ENCODE peak calls at places on chromosome 2, in four cellular contexts. S is CD8-positive, alpha-beta memory T cell; Y is right cardiac atrium; L is cardiac muscle cell. O is an unnamed sample.

GRCh38 chr2:60453301-60453700 is 100.2 kb downstream of the BCL11A start:
- DNase-seq in L (no peak), S (no peak), Y (no peak), O (no peak)

GRCh38 chr2:159187095-159187494 is 99.4 kb downstream of the WDSUB1 start:
- DNase-seq in L (peak; percentile 18), S (no peak), Y (no peak), O (no peak)

GRCh38 chr2:98730053-98730850 is 680 bp downstream of the MGAT4A start:
- DNase-seq in L (no peak), Y (peak; percentile 76), S (peak; percentile 71), O (peak; percentile 74)

GRCh38 chr2:148519013-148519412 is 125.5 kb upstream of the EPC2 start:
- DNase-seq in S (no peak), L (no peak), Y (no peak), O (no peak)

GRCh38 chr2:112889976-112890375 is 21.0 kb upstream of the IL37 start:
- DNase-seq in Y (no peak), L (no peak), S (no peak), O (no peak)

GRCh38 chr2:222907048-222907447 is 46.2 kb downstream of the ACSL3 start:
- DNase-seq in L (no peak), Y (no peak), S (no peak), O (no peak)

GRCh38 chr2:8860239-8860638 is 22.8 kb upstream of the KIDINS220 start:
- DNase-seq in S (no peak), Y (no peak), L (no peak), O (no peak)

GRCh38 chr2:10305254-10305635 is 2.5 kb downstream of the HPCAL1 start:
- DNase-seq in S (peak; percentile 74), Y (no peak), L (no peak), O (no peak)

GRCh38 chr2:65228249-65228750 is 669 bp downstream of the ACTR2 start:
- DNase-seq in Y (no peak), L (peak; percentile 49), S (no peak), O (no peak)

GRCh38 chr2:196076778-196077568 is 8.3 kb upstream of the DNAH7 start:
- DNase-seq in S (no peak), L (no peak), Y (no peak), O (no peak)

GRCh38 chr2:8653485-8653884 is 28.4 kb upstream of the ID2 start:
- DNase-seq in L (no peak), Y (no peak), S (no peak), O (peak; percentile 5)

GRCh38 chr2:24873619-24874018 is 46.4 kb downstream of the ADCY3 start:
- DNase-seq in L (peak; percentile 30), S (no peak), Y (peak; percentile 83), O (no peak)

GRCh38 chr2:227891673-227892072 is 20.2 kb downstream of the DAW1 start:
- DNase-seq in Y (no peak), S (no peak), L (no peak), O (no peak)

GRCh38 chr2:23596316-23596885 is 211.4 kb downstream of the KLHL29 start:
- DNase-seq in Y (no peak), L (peak; percentile 4), S (no peak), O (no peak)

GRCh38 chr2:144645055-144645778 is 125.3 kb upstream of the ZEB2 start:
- DNase-seq in L (no peak), S (no peak), Y (no peak), O (no peak)

GRCh38 chr2:201254331-201254730 is 6.0 kb upstream of the CASP8 start:
- DNase-seq in L (peak; percentile 86), Y (no peak), S (no peak), O (no peak)
- H3K27ac ChIP-seq in L (no peak overlapping the region), Y (no peak overlapping the region), S (peak overlapping the region; percentile 24), O (no peak overlapping the region)

GRCh38 chr2:7007846-7008741 is 90.9 kb downstream of the RNF144A start:
- DNase-seq in Y (peak; percentile 94), L (peak; percentile 98), S (no peak), O (peak; percentile 86)
- H3K4me3 ChIP-seq in Y (no peak overlapping the region), L (no peak overlapping the region), S (no peak overlapping the region), O (no peak overlapping the region)

GRCh38 chr2:117983040-117983439 is 30.8 kb downstream of the CCDC93 start:
- DNase-seq in L (peak; percentile 43), Y (no peak), S (no peak), O (no peak)

GRCh38 chr2:117980381-117980780 is 33.5 kb downstream of the CCDC93 start:
- DNase-seq in Y (no peak), L (peak; percentile 56), S (no peak), O (no peak)

GRCh38 chr2:117980783-117981676 is 32.8 kb downstream of the CCDC93 start:
- DNase-seq in S (no peak), Y (no peak), L (peak; percentile 90), O (no peak)

GRCh38 chr2:117982376-117983033 is 31.4 kb downstream of the CCDC93 start:
- DNase-seq in S (no peak), L (peak; percentile 12), Y (no peak), O (no peak)

DNA sequence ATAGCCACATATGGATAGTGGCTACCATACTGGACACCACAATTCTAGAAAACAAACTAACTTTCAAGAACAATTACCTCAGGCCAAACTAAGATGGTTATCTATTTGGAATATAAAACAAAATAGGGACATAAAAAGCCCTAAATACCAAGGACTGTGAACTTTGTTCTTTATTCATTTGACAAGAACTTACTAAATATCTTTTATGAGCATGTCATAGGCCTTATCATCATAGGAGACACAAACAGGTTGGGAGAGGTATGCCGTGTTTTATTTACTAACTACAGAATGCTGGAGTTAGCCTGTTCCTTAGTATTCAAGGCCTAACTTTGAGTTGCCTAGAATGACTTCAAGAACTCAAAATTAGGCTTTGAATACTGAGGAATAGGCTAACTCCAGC is 32.1 kb downstream of the CCDC93 start:
- DNase-seq in L (no peak), S (no peak), Y (no peak), O (no peak)
- H3K27ac ChIP-seq in L (no peak overlapping the region), S (no peak overlapping the region), Y (no peak overlapping the region), O (no peak overlapping the region)

GRCh38 chr2:232541961-232542714 is 2.6 kb downstream of the CHRNG start:
- DNase-seq in Y (no peak), L (no peak), S (no peak), O (no peak)

GRCh38 chr2:232541195-232541960 is 1.9 kb downstream of the CHRNG start:
- DNase-seq in L (no peak), S (no peak), Y (no peak), O (no peak)

GRCh38 chr2:232539298-232540231 is at the start of gene CHRNG:
- DNase-seq in S (no peak), Y (no peak), L (no peak), O (no peak)

GRCh38 chr2:232538671-232539070 is 821 bp upstream of the CHRNG start:
- DNase-seq in Y (no peak), L (no peak), S (no peak), O (no peak)

DNA sequence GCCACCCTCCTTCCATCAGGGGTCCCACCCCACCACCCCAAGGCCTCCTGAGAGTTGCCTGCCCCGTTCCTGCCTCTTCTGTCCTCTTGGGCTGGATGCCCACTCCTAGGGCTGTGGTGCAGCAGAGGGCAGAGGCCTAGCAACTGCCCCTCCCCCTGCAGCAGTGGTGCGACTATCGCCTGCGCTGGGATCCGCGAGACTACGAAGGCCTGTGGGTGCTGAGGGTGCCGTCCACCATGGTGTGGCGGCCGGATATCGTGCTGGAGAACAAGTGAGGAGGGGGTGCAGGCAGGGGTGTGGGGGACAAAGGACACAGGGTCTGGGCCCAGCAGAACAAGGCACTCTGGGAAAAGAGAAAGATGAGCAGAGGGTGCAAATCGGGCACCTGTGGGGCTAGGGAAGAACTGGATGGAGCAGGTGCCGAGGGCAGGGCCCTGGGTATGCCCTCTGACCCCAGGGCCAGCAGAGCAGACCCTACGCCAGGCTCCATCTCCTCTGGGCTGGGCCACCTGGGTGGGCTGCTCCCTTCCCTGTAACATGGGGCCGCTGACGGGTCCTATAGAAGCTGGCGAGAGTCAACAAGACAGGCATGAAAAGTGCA is 1.0 kb downstream of the CHRNG start:
- DNase-seq in S (no peak), Y (peak; percentile 36), L (no peak), O (no peak)
- H3K4me3 ChIP-seq in S (no peak overlapping the region), Y (no peak overlapping the region), L (no peak overlapping the region), O (no peak overlapping the region)

DNA sequence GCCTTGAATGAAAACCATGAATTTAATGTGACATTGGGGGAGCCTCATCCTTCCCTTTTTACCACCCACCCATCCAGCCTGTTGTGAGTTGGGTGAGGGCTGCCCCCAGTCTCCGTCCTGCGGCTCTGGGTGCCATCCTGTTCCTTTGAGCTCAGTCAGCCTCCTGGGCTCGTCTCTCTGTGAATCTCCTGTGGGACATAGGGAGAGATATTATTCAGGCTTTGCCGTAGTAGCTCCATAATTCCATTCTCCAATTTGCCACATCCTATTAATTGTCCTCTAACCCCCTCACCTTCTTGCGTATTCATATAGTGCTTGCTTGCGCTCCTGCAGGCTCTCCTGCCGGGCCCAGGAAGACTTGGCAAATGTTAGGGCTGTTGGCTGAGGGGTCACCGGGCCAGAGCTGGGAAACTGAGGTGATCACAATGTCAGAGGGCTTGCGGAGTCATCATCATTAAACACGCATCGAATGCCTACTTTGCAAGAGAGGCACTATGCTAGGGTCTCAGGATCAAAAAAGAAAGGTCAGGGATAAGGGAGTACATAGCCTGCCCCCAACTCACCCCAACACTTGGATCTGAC is 709 bp upstream of the DQX1 start:
- DNase-seq in S (no peak), L (no peak), Y (no peak), O (no peak)
- H3K27ac ChIP-seq in S (no peak overlapping the region), L (no peak overlapping the region), Y (no peak overlapping the region), O (no peak overlapping the region)

DNA sequence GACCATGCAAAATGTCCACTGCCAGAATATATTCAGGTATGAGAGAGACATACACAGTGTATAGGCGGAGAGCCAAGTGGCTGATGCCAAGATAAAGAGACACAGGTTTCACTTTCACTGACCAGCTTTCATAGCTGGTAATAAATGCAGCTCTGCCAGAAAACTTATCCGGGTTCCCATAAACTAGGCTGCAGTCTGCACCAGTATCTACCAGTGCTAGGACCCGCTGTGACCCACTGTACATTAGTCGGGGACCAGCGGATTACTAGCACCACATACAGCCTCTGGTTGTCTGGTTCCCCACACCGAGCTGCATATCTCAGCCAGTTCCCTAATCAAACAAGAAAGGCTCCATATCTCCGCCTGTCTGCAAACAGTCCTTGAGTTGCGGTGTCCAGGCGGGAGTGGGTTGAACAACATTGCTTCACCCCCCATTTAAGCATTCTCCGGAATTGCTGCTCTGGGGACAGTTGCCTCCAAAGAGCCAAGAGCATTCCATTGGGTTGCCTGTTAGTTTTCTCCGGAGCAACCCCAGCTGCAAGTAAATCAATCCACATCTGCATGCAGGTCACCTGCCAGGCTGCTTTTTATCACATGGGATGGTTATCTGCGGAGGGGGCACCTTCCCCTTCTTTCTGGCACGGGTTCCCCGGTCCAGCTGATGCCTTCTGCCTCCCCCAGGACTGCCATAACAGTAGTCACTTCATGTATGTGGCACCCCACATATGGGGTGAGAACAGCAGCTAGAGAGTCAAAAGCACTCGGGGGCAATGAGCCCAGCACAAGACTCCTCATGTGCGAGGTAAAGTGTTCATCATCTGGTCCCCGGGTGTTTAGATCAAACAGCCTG is 18.0 kb upstream of the KLHL23 start:
- DNase-seq in Y (no peak), S (no peak), L (peak; percentile 52), O (no peak)
- H3K4me3 ChIP-seq in Y (no peak overlapping the region), S (no peak overlapping the region), L (no peak overlapping the region), O (peak overlapping the region; percentile 2)

DNA sequence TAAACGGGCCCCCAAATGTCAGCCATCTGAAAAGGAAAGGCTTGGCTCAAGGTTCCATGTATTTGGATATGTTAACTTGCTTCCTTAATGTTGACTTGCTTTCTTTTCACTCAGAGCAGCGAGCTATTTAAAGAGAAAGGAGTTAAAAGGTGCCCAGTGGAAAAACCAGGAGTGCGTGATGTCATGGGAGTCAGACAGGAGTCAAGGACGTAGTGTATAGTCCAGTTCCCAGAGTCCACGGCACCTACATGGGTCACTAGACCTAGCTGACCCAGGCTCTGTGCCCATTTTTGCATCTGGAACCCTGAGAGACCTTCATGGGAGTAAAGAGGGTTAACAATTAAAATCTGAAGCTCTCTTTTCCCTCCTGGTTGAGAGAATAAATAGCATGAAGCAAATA is 19.8 kb downstream of the SLC3A1 start:
- DNase-seq in L (no peak), Y (no peak), S (no peak), O (no peak)
- H3K27ac ChIP-seq in L (no peak overlapping the region), Y (no peak overlapping the region), S (no peak overlapping the region), O (peak overlapping the region; percentile 59)

O was measured in tibial artery.